ENCODE peak calls at places on chromosomes 7 and 10, in four cellular contexts. X is fibroblast of lung, W is colonic mucosa, I is HFF-Myc. N is an unnamed sample.

GRCh38 chr7:33862946-33863814 is 42.2 kb upstream of the BMPER start:
- DNase-seq in W (no peak), X (no peak), I (no peak), N (peak)

GRCh38 chr7:42128703-42129102 is 108.3 kb downstream of the GLI3 start:
- DNase-seq in I (no peak), X (peak), W (no peak), N (no peak)

GRCh38 chr10:102644646-102645387 is 538 bp downstream of the TRIM8 start:
- DNase-seq in W (peak), X (peak), I (no peak), N (peak)

GRCh38 chr10:98415710-98416077 is 712 bp upstream of the PYROXD2 start:
- DNase-seq in W (no peak), X (no peak), I (no peak), N (no peak)

GRCh38 chr7:28479507-28479947 is 67.2 kb downstream of the CREB5 start:
- DNase-seq in I (no peak), W (no peak), X (no peak), N (no peak)

GRCh38 chr10:86520871-86521619 is 547 bp downstream of the WAPL start:
- DNase-seq in I (no peak), X (peak), W (peak), N (peak)

GRCh38 chr7:26051021-26051420 is 101.0 kb upstream of the NFE2L3 start:
- DNase-seq in W (no peak), X (no peak), I (no peak), N (no peak)

GRCh38 chr10:88401671-88402347 is 181.3 kb downstream of the RNLS start:
- DNase-seq in X (peak), W (no peak), I (no peak), N (no peak)

GRCh38 chr7:25847331-25848070 is 304.5 kb upstream of the NFE2L3 start:
- DNase-seq in I (no peak), X (peak), W (no peak), N (no peak)

GRCh38 chr10:70130878-70131559 is 1.6 kb downstream of the AIFM2 start:
- DNase-seq in I (no peak), X (peak), W (no peak), N (no peak)

GRCh38 chr7:1007901-1008300 is 24.9 kb downstream of the CYP2W1 start:
- DNase-seq in I (no peak), X (no peak), W (peak), N (no peak)

GRCh38 chr10:77563638-77564270 is 73.9 kb downstream of the KCNMA1 start:
- DNase-seq in X (no peak), W (peak), I (no peak), N (no peak)

GRCh38 chr10:99297033-99297432 is 32.1 kb upstream of the CNNM1 start:
- DNase-seq in I (no peak), W (no peak), X (no peak), N (no peak)